ENCODE peak calls at places on chromosome 18, in seven cellular contexts. B is endothelial cell of umbilical vein, H is SK-N-SH, J is K562, V is H1, C is HepG2, N is GM12878. X is an unnamed sample.

GRCh38 chr18:75482880-75483279 is 55.4 kb upstream of the SMIM21 start:
- DNase-seq in B (no peak), H (no peak), J (no peak), V (no peak), C (no peak), N (no peak), X (no peak)

GRCh38 chr18:53819174-53819573 is 405.3 kb downstream of the MBD2 start:
- DNase-seq in B (no peak), H (no peak), J (no peak), V (no peak), C (no peak), N (no peak), X (no peak)

GRCh38 chr18:494602-494983 is 5.9 kb downstream of the COLEC12 start:
- DNase-seq in B (no peak), H (no peak), J (no peak), V (no peak), C (no peak), N (no peak), X (no peak)

GRCh38 chr18:63664571-63664970 is 2.9 kb upstream of the SERPINB3 start:
- DNase-seq in B (no peak), H (no peak), J (no peak), V (no peak), C (no peak), N (no peak), X (no peak)

GRCh38 chr18:35005963-35006577 is 35.1 kb upstream of the MAPRE2 start:
- DNase-seq in B (peak), H (peak), J (peak), V (no peak), C (peak), N (no peak), X (peak)

GRCh38 chr18:47184419-47185050 is 8.4 kb upstream of the IER3IP1 start:
- DNase-seq in B (peak), H (no peak), J (peak), V (no peak), C (peak), N (no peak), X (peak)

GRCh38 chr18:31410716-31411483 is 34.3 kb downstream of the DSG4 start:
- DNase-seq in B (no peak), H (no peak), J (no peak), V (no peak), C (no peak), N (no peak), X (no peak)

GRCh38 chr18:13625843-13626543 is 100.4 kb downstream of the FAM210A start:
- DNase-seq in B (no peak), H (no peak), J (no peak), V (no peak), C (no peak), N (no peak), X (no peak)

GRCh38 chr18:67590571-67591141 is 74.1 kb upstream of the DSEL start:
- DNase-seq in B (peak), H (no peak), J (no peak), V (no peak), C (no peak), N (no peak), X (no peak)

GRCh38 chr18:58807766-58808165 is 56.9 kb upstream of the ZNF532 start:
- DNase-seq in B (no peak), H (no peak), J (no peak), V (no peak), C (no peak), N (no peak), X (no peak)

GRCh38 chr18:58808349-58808748 is 56.3 kb upstream of the ZNF532 start:
- DNase-seq in B (no peak), H (no peak), J (no peak), V (no peak), C (no peak), N (no peak), X (no peak)

GRCh38 chr18:58803978-58804377 is 60.7 kb upstream of the ZNF532 start:
- DNase-seq in B (no peak), H (no peak), J (no peak), V (no peak), C (no peak), N (no peak), X (no peak)

GRCh38 chr18:58805482-58806187 is 59.0 kb upstream of the ZNF532 start:
- DNase-seq in B (no peak), H (peak), J (no peak), V (no peak), C (no peak), N (no peak), X (no peak)

DNA sequence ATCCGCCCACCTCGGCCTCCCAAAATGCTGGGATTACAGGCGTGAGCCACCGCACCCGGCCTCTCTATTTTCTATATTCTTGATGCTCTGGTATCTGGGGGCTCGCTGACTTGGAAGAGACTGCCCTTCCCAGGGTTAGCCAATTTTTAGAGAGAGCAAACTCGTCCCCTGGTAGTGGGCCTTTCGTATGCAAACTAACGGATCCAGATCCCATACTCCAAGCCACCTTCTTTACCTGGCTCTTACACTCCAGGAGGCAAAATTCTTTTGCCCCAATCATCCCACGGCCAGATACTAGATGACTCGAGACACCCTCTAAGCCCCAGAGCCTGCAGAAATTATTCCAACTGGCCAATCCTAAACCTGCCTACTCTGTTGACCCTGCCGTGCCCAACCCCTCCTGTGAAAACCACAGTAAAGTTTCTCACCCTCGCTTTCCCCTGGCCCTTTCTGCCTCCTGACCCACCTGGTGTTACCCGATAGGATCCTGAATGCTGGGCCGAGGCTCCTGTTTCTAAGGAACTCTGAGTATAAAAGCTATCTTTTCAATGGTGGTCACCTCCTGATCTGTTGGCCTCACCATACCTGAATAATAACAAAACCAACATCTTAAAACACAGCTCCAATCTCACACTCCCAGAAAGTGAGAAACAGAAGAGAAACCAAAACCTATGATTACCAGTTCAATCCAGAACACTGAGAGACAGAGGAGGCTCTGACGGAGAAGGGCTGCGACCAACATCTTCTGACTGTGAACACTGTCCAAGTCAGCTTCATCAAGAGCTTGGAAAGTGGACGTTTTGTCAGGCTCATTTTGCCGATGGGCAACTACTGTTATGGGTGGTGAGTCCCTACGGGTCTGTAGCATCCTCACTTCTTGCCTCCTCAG is 57.6 kb upstream of the ZNF532 start:
- DNase-seq in B (no peak), H (no peak), J (no peak), V (no peak), C (no peak), N (peak), X (no peak)
- H3K9ac ChIP-seq in B (no peak), H (no peak), J (no peak), V (no peak), C (no peak), N (peak), X (no peak)

GRCh38 chr18:48263913-48264506 is 145.2 kb downstream of the ZBTB7C start:
- DNase-seq in B (no peak), H (peak), J (no peak), V (no peak), C (no peak), N (no peak), X (no peak)
- TF ChIP-seq MAX in B (no peak), H (no peak), J (no peak), V (no peak), C (no peak), N (no peak), X (no peak)

DNA sequence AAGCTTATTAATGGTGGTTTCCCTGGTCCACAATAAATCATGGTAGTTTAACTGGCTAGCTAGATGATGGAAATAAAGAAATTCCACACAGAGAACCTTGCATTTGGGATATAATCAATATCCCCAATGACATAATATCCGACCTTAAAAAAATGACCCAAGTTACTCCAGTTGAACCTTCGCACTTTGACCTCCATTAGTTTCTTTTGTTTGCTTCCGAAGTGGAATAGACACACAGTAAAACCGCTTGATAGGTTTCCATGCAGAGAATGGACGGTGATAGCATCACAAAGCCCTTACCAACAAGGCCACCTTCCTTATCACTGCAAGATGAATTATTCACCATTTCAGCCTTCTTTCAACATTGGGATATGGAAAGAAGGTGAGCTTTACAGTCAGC is 1966.1 kb upstream of the CELF4 start:
- DNase-seq in B (no peak), H (no peak), J (no peak), V (no peak), C (no peak), N (no peak), X (no peak)
- H3K9ac ChIP-seq in B (no peak), H (no peak), J (no peak), V (no peak), C (no peak), N (no peak), X (no peak)

GRCh38 chr18:8121091-8121490 is 488.1 kb upstream of the RAB12 start:
- DNase-seq in B (no peak), H (no peak), J (no peak), V (no peak), C (no peak), N (no peak), X (no peak)

GRCh38 chr18:8117008-8117376 is 492.2 kb upstream of the RAB12 start:
- DNase-seq in B (no peak), H (no peak), J (no peak), V (no peak), C (no peak), N (no peak), X (no peak)

GRCh38 chr18:8124232-8125146 is 484.7 kb upstream of the RAB12 start:
- DNase-seq in B (no peak), H (no peak), J (no peak), V (no peak), C (no peak), N (no peak), X (no peak)

GRCh38 chr18:8116346-8117007 is 492.8 kb upstream of the RAB12 start:
- DNase-seq in B (peak), H (no peak), J (peak), V (no peak), C (peak), N (no peak), X (peak)

DNA sequence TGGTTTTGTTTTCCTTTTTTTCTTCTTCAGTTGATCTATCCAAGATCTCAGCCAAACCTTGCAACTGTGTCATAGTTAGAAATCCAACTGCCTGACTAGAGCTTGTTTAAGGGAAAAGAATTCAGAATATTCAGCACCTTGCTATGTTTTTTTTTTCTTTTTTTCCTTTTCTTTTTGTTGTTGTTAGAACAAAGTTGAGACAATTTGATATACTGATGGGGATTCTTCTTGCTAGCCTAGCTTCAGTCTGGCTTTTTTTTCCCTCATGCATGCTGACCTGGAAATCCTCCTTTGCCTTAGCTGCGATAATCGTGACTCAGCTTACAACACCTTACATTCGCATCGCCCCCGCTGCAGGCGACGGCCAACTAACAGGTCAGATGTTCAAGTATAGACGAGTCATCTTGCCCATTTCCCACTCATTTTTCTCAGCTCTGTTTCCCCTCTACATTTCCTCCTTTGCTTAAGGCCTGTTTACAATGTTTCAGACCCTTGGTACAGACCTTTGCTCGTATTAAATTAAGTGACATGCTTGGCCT is 487.2 kb upstream of the RAB12 start:
- DNase-seq in B (peak), H (no peak), J (peak), V (no peak), C (no peak), N (no peak), X (peak)
- TF ChIP-seq MAX in B (no peak), H (no peak), J (no peak), V (no peak), C (no peak), N (no peak), X (peak)

GRCh38 chr18:48456838-48457237 is 47.7 kb upstream of the ZBTB7C start:
- DNase-seq in B (no peak), H (no peak), J (no peak), V (no peak), C (no peak), N (no peak), X (no peak)

GRCh38 chr18:48452863-48453323 is 43.7 kb upstream of the ZBTB7C start:
- DNase-seq in B (no peak), H (no peak), J (no peak), V (no peak), C (peak), N (no peak), X (no peak)

GRCh38 chr18:48454146-48454796 is 45.1 kb upstream of the ZBTB7C start:
- DNase-seq in B (no peak), H (no peak), J (no peak), V (no peak), C (peak), N (no peak), X (no peak)

GRCh38 chr18:48453330-48454063 is 44.3 kb upstream of the ZBTB7C start:
- DNase-seq in B (no peak), H (no peak), J (no peak), V (no peak), C (no peak), N (no peak), X (no peak)

GRCh38 chr18:48455555-48456478 is 46.6 kb upstream of the ZBTB7C start:
- DNase-seq in B (no peak), H (no peak), J (no peak), V (no peak), C (no peak), N (no peak), X (peak)
- H3K9ac ChIP-seq in B (no peak), H (no peak), J (no peak), V (no peak), C (no peak), N (no peak), X (no peak)

DNA sequence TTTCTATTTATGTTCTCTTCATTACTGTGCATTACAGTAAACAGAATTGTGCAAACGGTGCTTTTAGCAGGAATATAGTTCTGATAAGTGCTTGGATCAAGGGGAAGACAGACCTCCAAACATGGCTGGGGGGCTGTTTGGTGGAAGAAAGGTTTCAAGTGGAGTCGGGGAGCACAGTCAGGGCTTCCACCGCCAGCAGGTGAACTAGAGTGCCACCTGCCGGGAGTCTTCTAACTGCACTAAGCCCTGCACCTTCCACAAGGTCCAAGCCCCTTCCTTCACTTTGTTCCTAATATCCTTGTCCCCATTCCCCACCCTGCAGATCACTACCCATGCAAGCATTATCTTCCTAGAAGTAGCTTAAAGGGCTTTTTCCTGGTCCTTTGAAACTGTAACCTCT is 11.1 kb downstream of the ONECUT2 start:
- DNase-seq in B (no peak), H (no peak), J (peak), V (peak), C (peak), N (no peak), X (no peak)
- TF ChIP-seq MAX in B (no peak), H (no peak), J (no peak), V (no peak), C (no peak), N (no peak), X (no peak)

DNA sequence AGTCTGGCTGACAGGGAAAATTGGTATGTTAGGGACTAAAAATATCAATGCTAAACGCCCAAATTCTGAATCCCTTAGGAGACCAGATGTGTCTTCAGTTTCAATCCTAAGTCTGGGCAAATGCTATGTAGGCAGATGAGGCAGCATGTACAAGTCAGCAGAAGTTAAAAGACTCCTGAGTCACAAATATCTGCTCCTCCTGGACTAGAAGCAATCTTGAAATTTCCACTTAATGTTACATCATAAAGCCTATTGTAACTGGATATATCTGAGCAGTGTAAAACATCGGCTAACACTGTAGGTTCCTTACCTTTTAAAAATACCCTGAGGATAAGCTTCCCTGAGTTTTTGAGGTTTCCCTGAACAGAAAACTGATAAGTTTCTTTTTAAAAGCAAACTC is 1087.6 kb upstream of the PIK3C3 start:
- DNase-seq in B (no peak), H (no peak), J (no peak), V (no peak), C (no peak), N (no peak), X (no peak)
- H3K9ac ChIP-seq in B (no peak), H (peak), J (no peak), V (no peak), C (no peak), N (no peak), X (no peak)

DNA sequence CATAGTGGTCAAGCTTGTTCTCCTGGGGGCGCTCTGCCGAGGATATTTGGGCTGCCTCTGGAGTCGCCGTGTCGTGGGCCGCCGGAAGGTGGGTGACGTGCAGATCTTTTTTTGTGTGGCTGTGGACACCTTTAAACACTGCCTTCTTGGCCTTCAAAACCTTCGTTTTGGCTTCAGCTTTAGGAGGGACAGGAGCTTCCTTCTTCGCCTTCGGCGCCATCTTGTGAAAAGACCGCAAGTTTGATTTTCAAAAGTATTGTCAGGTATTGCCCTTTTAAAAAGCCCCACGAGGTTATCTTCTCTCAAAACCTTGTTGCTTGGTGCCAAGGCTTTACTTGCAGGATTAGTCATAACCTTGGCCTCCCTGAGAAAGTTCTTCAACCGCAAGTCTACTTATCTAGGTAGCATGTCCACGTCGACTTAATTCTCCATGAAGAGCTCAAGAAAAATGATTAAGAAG is 20.8 kb downstream of the LAMA3 start:
- DNase-seq in B (no peak), H (no peak), J (peak), V (no peak), C (no peak), N (no peak), X (peak)
- TF ChIP-seq MAX in B (no peak), H (no peak), J (peak), V (no peak), C (no peak), N (no peak), X (peak)

GRCh38 chr18:49815927-49816326 is 2.6 kb upstream of the ACAA2 start:
- DNase-seq in B (no peak), H (no peak), J (no peak), V (no peak), C (no peak), N (no peak), X (no peak)
- H3K9ac ChIP-seq in B (no peak), H (no peak), J (no peak), V (no peak), C (no peak), N (no peak), X (no peak)

GRCh38 chr18:55003695-55004094 is 44.4 kb upstream of the CCDC68 start:
- DNase-seq in B (no peak), H (peak), J (no peak), V (no peak), C (no peak), N (no peak), X (no peak)
- TF ChIP-seq MAX in B (no peak), H (no peak), J (no peak), V (no peak), C (no peak), N (no peak), X (no peak)

X was measured in HCT116.